ENCODE peak calls at places on chromosomes 6 and 20, in four cellular contexts. One of them, this sample, is unnamed.

GRCh38 chr6:68343901-68344300 is 291.2 kb upstream of the ADGRB3 start:
- DNase-seq in Panc1: peak
- DNase-seq in vagina: no peak
- DNase-seq in psoas muscle: no peak
- DNase-seq in this sample: no peak

GRCh38 chr20:43123180-43123579 is 66.5 kb downstream of the PTPRT start:
- DNase-seq in Panc1: no peak
- DNase-seq in vagina: no peak
- DNase-seq in psoas muscle: no peak
- DNase-seq in this sample: no peak

GRCh38 chr6:165819394-165819793 is 156.4 kb upstream of the PDE10A start:
- DNase-seq in Panc1: no peak
- DNase-seq in vagina: no peak
- DNase-seq in psoas muscle: no peak
- DNase-seq in this sample: no peak

GRCh38 chr6:7190791-7191190 is 83.0 kb downstream of the RREB1 start:
- DNase-seq in Panc1: no peak
- DNase-seq in vagina: peak
- DNase-seq in psoas muscle: no peak
- DNase-seq in this sample: no peak

GRCh38 chr6:26028753-26029569 is 58.3 kb upstream of the HFE start:
- DNase-seq in Panc1: no peak
- DNase-seq in vagina: no peak
- DNase-seq in psoas muscle: no peak
- DNase-seq in this sample: no peak

GRCh38 chr6:95230071-95230740 is 347.1 kb upstream of the MANEA start:
- DNase-seq in Panc1: no peak
- DNase-seq in vagina: no peak
- DNase-seq in psoas muscle: no peak
- DNase-seq in this sample: no peak

GRCh38 chr6:39416026-39416425 is 93.5 kb upstream of the KCNK16 start:
- DNase-seq in Panc1: no peak
- DNase-seq in vagina: no peak
- DNase-seq in psoas muscle: no peak
- DNase-seq in this sample: no peak

GRCh38 chr6:100283288-100283687 is 181.4 kb downstream of the SIM1 start:
- DNase-seq in Panc1: peak
- DNase-seq in vagina: no peak
- DNase-seq in psoas muscle: no peak
- DNase-seq in this sample: no peak

GRCh38 chr6:157386454-157386853 is 5.5 kb downstream of the ZDHHC14 start:
- DNase-seq in Panc1: no peak
- DNase-seq in vagina: no peak
- DNase-seq in psoas muscle: no peak
- DNase-seq in this sample: no peak

GRCh38 chr6:123953920-123954319 is 150.3 kb downstream of the NKAIN2 start:
- DNase-seq in Panc1: no peak
- DNase-seq in vagina: no peak
- DNase-seq in psoas muscle: no peak
- DNase-seq in this sample: no peak

GRCh38 chr20:25669826-25670422 is 26.7 kb downstream of the ZNF337 start:
- DNase-seq in Panc1: no peak
- DNase-seq in vagina: no peak
- DNase-seq in psoas muscle: peak
- DNase-seq in this sample: no peak

GRCh38 chr6:24856954-24857670 is 58.4 kb upstream of the ARMH2 start:
- DNase-seq in Panc1: no peak
- DNase-seq in vagina: no peak
- DNase-seq in psoas muscle: no peak
- DNase-seq in this sample: no peak

GRCh38 chr20:9261781-9262180 is 192.9 kb downstream of the PLCB4 start:
- DNase-seq in Panc1: no peak
- DNase-seq in vagina: no peak
- DNase-seq in psoas muscle: no peak
- DNase-seq in this sample: no peak

GRCh38 chr6:29552512-29553051 is 7.0 kb downstream of the UBD start:
- DNase-seq in Panc1: no peak
- DNase-seq in vagina: no peak
- DNase-seq in psoas muscle: no peak
- DNase-seq in this sample: no peak

GRCh38 chr6:16800942-16801341 is 39.7 kb upstream of the ATXN1 start:
- DNase-seq in Panc1: no peak
- DNase-seq in vagina: no peak
- DNase-seq in psoas muscle: no peak
- DNase-seq in this sample: no peak

GRCh38 chr20:39190666-39191570 is 228.8 kb downstream of the DHX35 start:
- DNase-seq in Panc1: peak
- DNase-seq in vagina: no peak
- DNase-seq in psoas muscle: no peak
- DNase-seq in this sample: no peak

GRCh38 chr6:130955755-130956154 is 107.3 kb downstream of the EPB41L2 start:
- DNase-seq in Panc1: no peak
- DNase-seq in vagina: no peak
- DNase-seq in psoas muscle: no peak
- DNase-seq in this sample: no peak

GRCh38 chr6:35280903-35281302 is 16.7 kb upstream of the DEF6 start:
- DNase-seq in Panc1: no peak
- DNase-seq in vagina: no peak
- DNase-seq in psoas muscle: no peak
- DNase-seq in this sample: no peak

GRCh38 chr20:61535091-61535490 is 283.0 kb downstream of the CDH4 start:
- DNase-seq in Panc1: no peak
- DNase-seq in vagina: no peak
- DNase-seq in psoas muscle: no peak
- DNase-seq in this sample: no peak

GRCh38 chr20:62495798-62496325 is 20.1 kb upstream of the GATA5 start:
- DNase-seq in Panc1: no peak
- DNase-seq in vagina: no peak
- DNase-seq in psoas muscle: no peak
- DNase-seq in this sample: peak

GRCh38 chr20:52785678-52786077 is 186.5 kb upstream of the TSHZ2 start:
- DNase-seq in Panc1: no peak
- DNase-seq in vagina: no peak
- DNase-seq in psoas muscle: peak
- DNase-seq in this sample: no peak

GRCh38 chr6:101730954-101731353 is 337.4 kb downstream of the GRIK2 start:
- DNase-seq in Panc1: no peak
- DNase-seq in vagina: no peak
- DNase-seq in psoas muscle: no peak
- DNase-seq in this sample: no peak

GRCh38 chr20:36793294-36794115 is 19.9 kb upstream of the DSN1 start:
- DNase-seq in Panc1: no peak
- DNase-seq in vagina: no peak
- DNase-seq in psoas muscle: no peak
- DNase-seq in this sample: no peak

GRCh38 chr6:2731281-2731909 is 19.3 kb downstream of the MYLK4 start:
- DNase-seq in Panc1: no peak
- DNase-seq in vagina: no peak
- DNase-seq in psoas muscle: no peak
- DNase-seq in this sample: no peak

GRCh38 chr20:41643504-41643938 is 25.3 kb upstream of the CHD6 start:
- DNase-seq in Panc1: no peak
- DNase-seq in vagina: no peak
- DNase-seq in psoas muscle: no peak
- DNase-seq in this sample: peak

GRCh38 chr6:106870824-106871300 is 103.7 kb downstream of the CD24 start:
- DNase-seq in Panc1: no peak
- DNase-seq in vagina: no peak
- DNase-seq in psoas muscle: no peak
- DNase-seq in this sample: peak

GRCh38 chr6:40755046-40755681 is 168.0 kb upstream of the LRFN2 start:
- DNase-seq in Panc1: no peak
- DNase-seq in vagina: no peak
- DNase-seq in psoas muscle: no peak
- DNase-seq in this sample: no peak

GRCh38 chr6:134593887-134594286 is 276.0 kb upstream of the SGK1 start:
- DNase-seq in Panc1: no peak
- DNase-seq in vagina: no peak
- DNase-seq in psoas muscle: no peak
- DNase-seq in this sample: no peak

GRCh38 chr6:96899019-96899418 is 1.3 kb upstream of the NDUFAF4 start:
- DNase-seq in Panc1: peak
- DNase-seq in vagina: no peak
- DNase-seq in psoas muscle: no peak
- DNase-seq in this sample: no peak

GRCh38 chr6:126955621-126956020 is 162.8 kb upstream of the RSPO3 start:
- DNase-seq in Panc1: no peak
- DNase-seq in vagina: no peak
- DNase-seq in psoas muscle: no peak
- DNase-seq in this sample: no peak

GRCh38 chr6:3751019-3751729 is at the start of gene PXDC1:
- DNase-seq in Panc1: no peak
- DNase-seq in vagina: no peak
- DNase-seq in psoas muscle: no peak
- DNase-seq in this sample: no peak

GRCh38 chr20:56554869-56555268 is 21.8 kb downstream of the FAM209B start:
- DNase-seq in Panc1: peak
- DNase-seq in vagina: no peak
- DNase-seq in psoas muscle: no peak
- DNase-seq in this sample: no peak

GRCh38 chr6:31547727-31548422 is 467 bp downstream of the NFKBIL1 start:
- DNase-seq in Panc1: no peak
- DNase-seq in vagina: no peak
- DNase-seq in psoas muscle: no peak
- DNase-seq in this sample: no peak

GRCh38 chr6:31548423-31548873 is 1.0 kb downstream of the NFKBIL1 start:
- DNase-seq in Panc1: no peak
- DNase-seq in vagina: no peak
- DNase-seq in psoas muscle: no peak
- DNase-seq in this sample: no peak

GRCh38 chr6:31546339-31546961 is at the start of gene ATP6V1G2:
- DNase-seq in Panc1: peak
- DNase-seq in vagina: peak
- DNase-seq in psoas muscle: peak
- DNase-seq in this sample: peak

GRCh38 chr6:31545291-31545690 is 1.1 kb downstream of the ATP6V1G2 start:
- DNase-seq in Panc1: no peak
- DNase-seq in vagina: no peak
- DNase-seq in psoas muscle: no peak
- DNase-seq in this sample: no peak

DNA sequence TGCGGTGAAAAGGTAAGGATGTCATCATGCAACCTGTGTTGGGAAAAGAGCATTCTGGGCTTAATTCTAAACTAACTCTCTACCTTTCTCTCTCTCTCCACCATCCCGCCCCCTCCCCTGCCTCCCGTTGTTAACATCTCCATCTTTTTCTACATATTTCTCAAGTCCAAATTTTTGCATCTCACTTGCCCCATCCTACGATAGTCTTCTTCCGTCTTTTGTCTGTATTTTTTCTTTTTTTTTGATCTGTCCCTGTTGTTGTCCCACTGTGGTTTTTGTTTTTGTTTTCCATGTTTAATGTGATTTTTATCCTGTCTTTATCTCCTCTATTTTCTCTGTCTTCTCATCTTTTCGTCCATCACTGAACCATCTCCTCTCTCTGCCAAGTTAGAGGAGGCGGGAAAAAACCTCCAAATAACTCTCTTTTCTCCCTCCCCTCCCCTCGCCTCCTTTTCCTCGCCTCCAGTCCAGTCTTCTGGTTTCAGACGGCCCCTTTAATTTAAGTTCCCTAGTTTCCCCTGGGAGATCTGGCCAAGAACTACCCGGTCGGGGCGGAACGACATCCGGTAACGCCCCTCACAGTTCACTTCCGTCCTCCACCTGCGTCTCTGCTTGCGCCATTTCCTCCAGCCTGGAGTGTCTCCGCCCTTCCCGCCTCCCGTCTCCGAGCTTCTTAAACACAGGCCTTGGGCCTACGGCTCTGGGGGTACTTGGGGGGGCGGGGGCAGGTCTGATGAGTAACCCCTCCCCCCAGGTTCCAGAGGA is at the start of gene NFKBIL1:
- DNase-seq in Panc1: peak
- DNase-seq in vagina: peak
- DNase-seq in psoas muscle: peak
- DNase-seq in this sample: peak
- TF ChIP-seq CTCF in Panc1: no peak
- TF ChIP-seq CTCF in vagina: no peak
- TF ChIP-seq CTCF in psoas muscle: no peak
- TF ChIP-seq CTCF in this sample: no peak

DNA sequence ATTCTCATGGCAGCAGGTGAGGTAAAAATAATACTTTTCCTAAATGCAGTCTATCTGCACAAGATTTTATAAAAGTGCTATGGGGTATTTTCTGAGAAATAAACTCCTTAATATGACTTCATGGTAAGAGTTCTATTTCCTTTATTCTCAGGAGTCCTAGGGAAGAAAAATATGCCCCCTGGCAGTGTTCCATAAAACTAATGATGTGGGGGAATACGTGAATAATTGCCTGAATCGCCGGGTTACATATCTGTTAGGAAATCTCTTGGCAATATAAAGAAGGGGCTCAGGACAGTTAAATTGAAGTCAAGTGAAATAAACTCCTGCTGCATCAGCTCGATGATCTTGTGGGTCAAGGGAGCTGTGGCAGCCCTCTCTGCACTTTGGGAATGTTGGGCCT is 229.7 kb downstream of the MAFB start:
- DNase-seq in Panc1: no peak
- DNase-seq in vagina: no peak
- DNase-seq in psoas muscle: no peak
- DNase-seq in this sample: no peak
- H3K4me3 ChIP-seq in Panc1: no peak
- H3K4me3 ChIP-seq in vagina: no peak
- H3K4me3 ChIP-seq in psoas muscle: no peak
- H3K4me3 ChIP-seq in this sample: no peak

GRCh38 chr6:161748535-161749386 is 474.9 kb upstream of the AGPAT4 start:
- DNase-seq in Panc1: no peak
- DNase-seq in vagina: no peak
- DNase-seq in psoas muscle: no peak
- DNase-seq in this sample: peak
- TF ChIP-seq CTCF in Panc1: peak
- TF ChIP-seq CTCF in vagina: no peak
- TF ChIP-seq CTCF in psoas muscle: no peak
- TF ChIP-seq CTCF in this sample: no peak

DNA sequence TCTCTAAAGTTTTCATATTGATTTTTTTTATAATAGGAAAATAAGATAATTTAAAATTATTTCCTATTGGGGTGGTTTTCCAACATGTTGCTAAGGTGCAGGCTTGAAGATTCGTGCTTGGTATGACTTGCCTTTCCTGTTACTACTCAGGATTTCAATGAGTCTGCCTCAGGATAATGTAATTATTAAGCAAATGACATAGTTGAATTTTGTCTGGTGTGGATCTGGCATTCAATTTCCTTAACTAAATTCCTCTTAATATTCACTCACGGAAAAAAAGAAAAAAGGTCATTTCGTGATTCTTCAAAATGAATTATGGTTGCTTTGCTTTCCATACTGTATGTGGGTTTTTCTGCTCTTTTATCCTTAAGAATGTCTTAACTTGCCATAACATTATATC is 9.3 kb upstream of the FILIP1 start:
- DNase-seq in Panc1: no peak
- DNase-seq in vagina: no peak
- DNase-seq in psoas muscle: no peak
- DNase-seq in this sample: no peak
- H3K4me3 ChIP-seq in Panc1: no peak
- H3K4me3 ChIP-seq in vagina: no peak
- H3K4me3 ChIP-seq in psoas muscle: no peak
- H3K4me3 ChIP-seq in this sample: no peak

This sample was measured in stomach.